ENCODE peak calls at places on chromosomes 13 and 19, in eight cellular contexts. M, R, P, N, K, X, G and E are unnamed samples.

GRCh38 chr19:41351339-41352245 is 2.1 kb downstream of the TGFB1 start:
- DNase-seq in M (peak), R (peak), P (no peak), N (no peak), K (no peak), X (peak), G (peak), E (no peak)

GRCh38 chr19:35712910-35713845 is 4.6 kb upstream of the KMT2B start:
- DNase-seq in M (no peak), R (no peak), P (no peak), N (no peak), K (no peak), X (no peak), G (no peak), E (no peak)

GRCh38 chr19:41844601-41845000 is at the start of gene LYPD4:
- DNase-seq in M (no peak), R (no peak), P (peak), N (no peak), K (no peak), X (no peak), G (no peak), E (no peak)

GRCh38 chr13:85597790-85598500 is 201.3 kb downstream of the SLITRK6 start:
- DNase-seq in M (no peak), R (peak), P (no peak), N (no peak), K (no peak), X (no peak), G (no peak), E (no peak)

GRCh38 chr19:16161848-16162247 is 11.5 kb downstream of the CIB3 start:
- DNase-seq in M (no peak), R (peak), P (peak), N (peak), K (peak), X (no peak), G (no peak), E (no peak)

GRCh38 chr13:109410868-109411267 is 375.5 kb downstream of the IRS2 start:
- DNase-seq in M (no peak), R (no peak), P (no peak), N (no peak), K (no peak), X (no peak), G (no peak), E (no peak)

GRCh38 chr19:35618857-35619256 is 6.3 kb downstream of the HAUS5 start:
- DNase-seq in M (peak), R (no peak), P (peak), N (no peak), K (no peak), X (no peak), G (no peak), E (no peak)

GRCh38 chr19:44539236-44539819 is 9.9 kb upstream of the CEACAM20 start:
- DNase-seq in M (no peak), R (no peak), P (no peak), N (no peak), K (no peak), X (no peak), G (no peak), E (no peak)

GRCh38 chr13:110258876-110259631 is 47.9 kb downstream of the COL4A1 start:
- DNase-seq in M (no peak), R (peak), P (no peak), N (no peak), K (no peak), X (no peak), G (no peak), E (no peak)

GRCh38 chr19:52189745-52190678 is at the start of gene PPP2R1A:
- DNase-seq in M (peak), R (peak), P (peak), N (peak), K (peak), X (peak), G (peak), E (peak)

GRCh38 chr19:51016798-51017683 is 2.5 kb downstream of the KLK10 start:
- DNase-seq in M (no peak), R (no peak), P (peak), N (peak), K (peak), X (peak), G (no peak), E (peak)

GRCh38 chr19:18438331-18439024 is 545 bp upstream of the ISYNA1 start:
- DNase-seq in M (no peak), R (no peak), P (no peak), N (no peak), K (peak), X (no peak), G (no peak), E (peak)

GRCh38 chr13:67120872-67121531 is 109.1 kb downstream of the PCDH9 start:
- DNase-seq in M (no peak), R (peak), P (peak), N (no peak), K (no peak), X (no peak), G (no peak), E (no peak)

GRCh38 chr19:41023193-41023592 is 32.1 kb downstream of the CYP2B6 start:
- DNase-seq in M (no peak), R (no peak), P (no peak), N (no peak), K (no peak), X (no peak), G (no peak), E (no peak)

GRCh38 chr13:40813662-40814454 is 24.4 kb downstream of the SLC25A15 start:
- DNase-seq in M (no peak), R (peak), P (peak), N (no peak), K (no peak), X (no peak), G (no peak), E (no peak)

GRCh38 chr13:71879129-71879535 is 12.1 kb upstream of the DACH1 start:
- DNase-seq in M (no peak), R (peak), P (peak), N (peak), K (no peak), X (no peak), G (no peak), E (peak)

GRCh38 chr19:52943884-52944643 is 18.6 kb downstream of the ZNF816 start:
- DNase-seq in M (no peak), R (no peak), P (no peak), N (no peak), K (no peak), X (no peak), G (no peak), E (peak)

DNA sequence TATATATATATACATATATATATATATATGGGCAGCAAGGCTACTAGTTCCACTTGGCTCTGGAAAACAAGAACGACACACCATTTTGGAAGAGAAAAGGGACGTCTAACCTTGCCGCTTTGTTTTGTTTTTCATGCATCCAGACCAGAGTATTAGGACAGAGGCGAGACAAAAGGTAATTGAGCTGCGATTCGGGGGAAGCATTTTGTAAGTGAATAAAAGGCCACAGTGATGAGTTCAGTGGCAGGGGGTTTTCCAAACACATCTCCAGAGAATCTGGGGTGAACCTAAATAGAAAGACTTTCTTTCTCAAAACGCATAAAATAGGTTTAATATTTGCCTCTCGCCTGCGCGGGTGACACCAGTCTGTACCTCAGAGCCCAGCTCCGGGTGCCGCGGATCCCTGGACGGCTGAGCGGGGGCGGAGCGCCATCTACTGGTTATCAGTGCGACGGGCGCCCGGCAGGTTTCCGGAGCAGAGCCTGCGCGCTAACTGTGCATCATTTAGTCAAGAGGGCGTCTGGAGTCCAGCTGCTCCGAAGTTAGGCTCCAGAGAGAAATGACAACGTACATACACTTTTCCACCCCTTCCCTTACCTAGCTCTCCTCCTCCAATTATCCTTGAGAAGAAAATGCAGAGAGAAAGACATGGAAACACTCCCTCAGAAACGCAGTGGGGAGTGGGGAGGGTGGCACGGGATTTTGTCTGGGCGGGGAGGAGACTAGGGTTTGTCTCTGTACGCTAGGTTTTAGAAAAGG is 262.3 kb downstream of the TBC1D4 start:
- DNase-seq in M (peak), R (peak), P (peak), N (peak), K (no peak), X (peak), G (peak), E (peak)
- H3K27ac ChIP-seq in M (no peak), R (no peak), P (peak), N (no peak), K (no peak), X (no peak), G (no peak), E (no peak)

DNA sequence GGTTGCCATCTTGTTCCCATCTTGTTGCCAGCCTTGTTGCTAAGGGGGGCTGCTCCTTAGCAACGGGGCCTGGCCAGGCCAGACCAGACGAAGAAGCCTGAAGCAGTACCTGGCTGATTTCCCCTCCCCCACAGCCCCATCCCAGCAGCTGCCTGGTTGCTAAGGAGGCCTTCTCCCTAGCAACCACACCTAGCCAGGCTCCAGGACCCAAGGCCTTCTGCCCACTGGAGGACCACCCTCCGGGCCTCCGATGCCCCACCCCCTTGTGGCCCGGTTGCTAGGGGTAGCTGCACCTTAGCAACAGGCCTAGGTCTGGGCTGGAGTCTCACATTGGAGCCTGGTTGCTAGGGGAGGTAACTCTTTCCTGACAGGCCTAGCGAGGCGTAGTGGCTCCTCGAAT is 3.9 kb downstream of the PRRG2 start:
- DNase-seq in M (no peak), R (no peak), P (no peak), N (no peak), K (no peak), X (no peak), G (no peak), E (no peak)
- H3K27ac ChIP-seq in M (no peak), R (no peak), P (no peak), N (no peak), K (no peak), X (no peak), G (no peak), E (no peak)

GRCh38 chr19:12750851-12751250 is 740 bp upstream of the BEST2 start:
- DNase-seq in M (no peak), R (peak), P (no peak), N (no peak), K (no peak), X (no peak), G (no peak), E (no peak)
- H3K27ac ChIP-seq in M (no peak), R (no peak), P (no peak), N (no peak), K (no peak), X (no peak), G (no peak), E (no peak)

GRCh38 chr19:48248081-48248833 is 7.5 kb downstream of the CARD8 start:
- DNase-seq in M (no peak), R (no peak), P (no peak), N (no peak), K (no peak), X (no peak), G (no peak), E (no peak)

GRCh38 chr19:48247212-48247611 is 8.5 kb downstream of the CARD8 start:
- DNase-seq in M (no peak), R (no peak), P (no peak), N (no peak), K (no peak), X (no peak), G (no peak), E (no peak)

GRCh38 chr19:48252625-48253024 is 3.1 kb downstream of the CARD8 start:
- DNase-seq in M (no peak), R (no peak), P (no peak), N (no peak), K (no peak), X (no peak), G (no peak), E (no peak)

GRCh38 chr19:48250290-48251025 is 5.3 kb downstream of the CARD8 start:
- DNase-seq in M (no peak), R (no peak), P (no peak), N (no peak), K (no peak), X (no peak), G (no peak), E (no peak)

DNA sequence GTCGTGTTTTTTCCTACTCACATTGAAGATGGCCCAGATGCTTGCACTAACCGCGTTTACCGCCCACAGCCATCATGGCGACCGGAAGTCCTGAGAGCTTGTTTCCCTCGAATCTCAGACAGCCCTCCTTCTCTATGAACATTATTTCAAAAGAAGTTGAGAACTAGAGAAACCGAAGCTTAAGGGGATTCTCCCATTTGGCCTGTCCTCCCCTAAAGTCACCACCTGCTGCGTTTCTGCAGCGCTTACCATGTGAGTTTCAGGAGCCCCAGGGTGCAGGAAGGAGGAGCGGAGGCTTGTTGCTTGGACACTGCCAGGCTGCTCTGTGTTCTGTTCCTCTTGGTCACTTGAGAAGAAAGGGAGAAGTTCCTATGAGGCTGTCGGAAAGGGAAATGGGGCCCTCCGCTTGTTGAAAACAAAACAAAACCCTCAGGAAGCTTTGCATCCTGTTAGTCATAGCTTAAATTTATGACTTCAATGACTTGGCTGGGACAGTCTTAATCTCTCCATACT is 6.2 kb downstream of the CARD8 start:
- DNase-seq in M (peak), R (no peak), P (no peak), N (no peak), K (no peak), X (no peak), G (peak), E (no peak)
- H3K27ac ChIP-seq in M (peak), R (no peak), P (no peak), N (no peak), K (no peak), X (peak), G (peak), E (no peak)

GRCh38 chr19:7994923-7995682 is 10.3 kb downstream of the ELAVL1 start:
- DNase-seq in M (no peak), R (no peak), P (no peak), N (no peak), K (no peak), X (no peak), G (no peak), E (no peak)
- H3K27ac ChIP-seq in M (no peak), R (no peak), P (no peak), N (no peak), K (no peak), X (no peak), G (no peak), E (no peak)

GRCh38 chr19:3537101-3537437 is 1.9 kb upstream of the TEKTIP1 start:
- DNase-seq in M (no peak), R (no peak), P (no peak), N (no peak), K (no peak), X (peak), G (no peak), E (no peak)
- H3K27ac ChIP-seq in M (no peak), R (no peak), P (peak), N (no peak), K (no peak), X (no peak), G (no peak), E (peak)

GRCh38 chr13:105997436-105998232 is 537.8 kb downstream of the EFNB2 start:
- DNase-seq in M (no peak), R (peak), P (no peak), N (no peak), K (no peak), X (no peak), G (no peak), E (no peak)

GRCh38 chr13:105998233-105998550 is 537.3 kb downstream of the EFNB2 start:
- DNase-seq in M (no peak), R (no peak), P (no peak), N (no peak), K (no peak), X (no peak), G (no peak), E (no peak)

GRCh38 chr13:105994340-105994739 is 541.1 kb downstream of the EFNB2 start:
- DNase-seq in M (no peak), R (no peak), P (no peak), N (no peak), K (no peak), X (no peak), G (no peak), E (no peak)

GRCh38 chr13:105991622-105992254 is 543.7 kb downstream of the EFNB2 start:
- DNase-seq in M (no peak), R (peak), P (peak), N (no peak), K (peak), X (peak), G (no peak), E (peak)

DNA sequence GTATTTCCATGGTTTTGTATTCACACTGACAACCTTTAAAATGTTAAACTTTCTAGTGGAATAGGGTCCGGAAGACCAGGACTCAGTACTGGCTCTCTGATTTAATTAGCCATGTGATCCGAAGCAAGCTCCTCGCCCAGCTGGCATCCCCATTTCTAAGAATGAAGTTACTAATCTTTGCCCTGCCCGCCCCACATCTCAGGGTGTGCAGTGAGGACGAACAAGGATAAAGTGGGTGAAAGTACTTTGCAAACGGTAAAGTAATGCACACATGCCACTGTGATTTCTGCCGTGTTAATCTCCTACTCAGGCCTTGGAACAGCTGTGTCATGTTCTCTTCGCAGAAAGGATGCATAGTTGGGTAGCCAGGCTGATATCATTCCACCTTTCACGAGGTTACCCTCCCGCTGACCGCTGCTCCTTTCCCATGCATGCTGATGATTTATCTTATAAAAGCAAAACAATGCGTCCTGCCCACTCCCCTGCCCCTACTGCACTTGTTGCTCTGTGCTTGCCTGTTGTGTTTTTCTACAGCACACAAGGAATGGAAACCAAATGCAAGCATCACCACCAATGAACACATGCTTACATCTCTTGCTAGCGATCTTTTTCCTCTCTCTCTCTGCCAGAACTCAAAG is 539.0 kb downstream of the EFNB2 start:
- DNase-seq in M (no peak), R (no peak), P (no peak), N (no peak), K (no peak), X (no peak), G (no peak), E (no peak)
- H3K27ac ChIP-seq in M (no peak), R (no peak), P (no peak), N (no peak), K (no peak), X (no peak), G (no peak), E (no peak)

GRCh38 chr19:3361384-3362216 is 4.8 kb upstream of the NFIC start:
- DNase-seq in M (peak), R (no peak), P (no peak), N (no peak), K (no peak), X (no peak), G (no peak), E (no peak)
- H3K27ac ChIP-seq in M (peak), R (no peak), P (peak), N (peak), K (no peak), X (peak), G (no peak), E (peak)

GRCh38 chr19:55482967-55483671 is 1.9 kb upstream of the NAT14 start:
- DNase-seq in M (no peak), R (no peak), P (no peak), N (no peak), K (no peak), X (peak), G (no peak), E (no peak)
- H3K27ac ChIP-seq in M (no peak), R (no peak), P (no peak), N (no peak), K (no peak), X (no peak), G (no peak), E (no peak)

GRCh38 chr19:1094978-1095701 is at the start of gene POLR2E:
- DNase-seq in M (peak), R (peak), P (peak), N (peak), K (peak), X (peak), G (peak), E (peak)

GRCh38 chr19:1093811-1094553 is 1.2 kb downstream of the POLR2E start:
- DNase-seq in M (no peak), R (no peak), P (no peak), N (no peak), K (no peak), X (no peak), G (no peak), E (no peak)

GRCh38 chr19:1093330-1093729 is 1.8 kb downstream of the POLR2E start:
- DNase-seq in M (no peak), R (no peak), P (no peak), N (no peak), K (no peak), X (no peak), G (no peak), E (no peak)

GRCh38 chr19:1091544-1092175 is 3.5 kb downstream of the POLR2E start:
- DNase-seq in M (no peak), R (no peak), P (no peak), N (no peak), K (no peak), X (no peak), G (no peak), E (no peak)

DNA sequence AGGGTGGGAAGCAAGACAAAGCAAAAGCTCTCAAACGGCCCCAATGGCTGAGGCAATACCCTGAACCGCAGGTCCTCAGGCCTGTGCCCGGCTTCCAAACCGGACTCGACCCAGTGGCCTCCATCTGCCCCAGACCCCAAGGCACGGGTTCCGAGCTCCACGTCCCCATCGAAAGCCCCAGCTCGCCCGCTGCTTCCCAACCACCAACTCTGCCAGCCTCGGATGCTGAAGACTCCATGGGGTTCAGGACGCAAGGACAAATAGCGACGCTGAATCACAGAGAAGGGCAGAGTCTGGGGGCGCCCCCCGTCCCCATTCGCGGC is 559 bp downstream of the POLR2E start:
- DNase-seq in M (no peak), R (no peak), P (no peak), N (no peak), K (no peak), X (no peak), G (no peak), E (no peak)
- H3K27ac ChIP-seq in M (no peak), R (peak), P (peak), N (peak), K (no peak), X (no peak), G (peak), E (peak)